ENCODE peak calls at places on chromosomes 6 and 20, in nine cellular contexts. X is lung, S is heart right ventricle, J is fibroblast of pulmonary artery, U is cardiac fibroblast, M is upper lobe of right lung, Z is ovary, Y is Panc1, Q is upper lobe of left lung. P is an unnamed sample.

GRCh38 chr6:154919806-154920205 is 75.3 kb upstream of the TIAM2 start:
- DNase-seq in J (no peak), Q (no peak), M (no peak), U (no peak), Z (no peak), X (no peak), Y (no peak), S (no peak), P (no peak)

GRCh38 chr6:55669133-55669532 is 90.1 kb upstream of the HMGCLL1 start:
- DNase-seq in J (no peak), Z (no peak), Q (no peak), Y (no peak), X (no peak), M (no peak), U (no peak), S (no peak), P (no peak)

GRCh38 chr6:28742668-28743270 is 181.0 kb downstream of the TRIM27 start:
- DNase-seq in Y (no peak), X (no peak), J (peak; percentile 38), Q (no peak), S (no peak), U (peak; percentile 42), M (no peak), Z (no peak), P (peak; percentile 43)

GRCh38 chr20:6768228-6769185 is 1.0 kb downstream of the BMP2 start:
- DNase-seq in S (peak; percentile 29), Y (no peak), Q (peak; percentile 29), U (peak; percentile 44), Z (peak; percentile 27), X (peak; percentile 32), J (peak; percentile 34), M (peak; percentile 72), P (peak; percentile 40)

GRCh38 chr6:39937686-39938333 is 3.5 kb upstream of the MOCS1 start:
- DNase-seq in Z (no peak), X (no peak), Q (no peak), U (no peak), Y (no peak), J (no peak), S (no peak), M (no peak), P (no peak)

GRCh38 chr6:105771313-105771970 is 314.7 kb upstream of the PRDM1 start:
- DNase-seq in U (no peak), S (no peak), Z (no peak), X (no peak), J (no peak), Y (no peak), M (no peak), Q (no peak), P (peak; percentile 20)

GRCh38 chr20:33584976-33585375 is 77.2 kb upstream of the C20orf144 start:
- DNase-seq in Y (no peak), J (no peak), S (no peak), X (no peak), M (no peak), Q (no peak), Z (no peak), U (no peak), P (peak; percentile 22)

GRCh38 chr6:168021581-168021980 is 24.1 kb downstream of the KIF25 start:
- DNase-seq in U (no peak), J (no peak), Y (no peak), X (no peak), Z (no peak), S (no peak), Q (no peak), M (no peak), P (no peak)

GRCh38 chr20:36152266-36152665 is 2.3 kb upstream of the EPB41L1 start:
- DNase-seq in U (peak; percentile 29), Y (no peak), Z (no peak), X (no peak), S (peak; percentile 70), Q (no peak), M (no peak), J (no peak), P (no peak)

GRCh38 chr20:56788041-56788670 is 159.1 kb downstream of the TFAP2C start:
- DNase-seq in X (peak; percentile 44), Y (peak; percentile 91), S (no peak), U (peak; percentile 98), J (peak; percentile 99), Q (peak; percentile 22), M (no peak), Z (no peak), P (peak; percentile 58)

GRCh38 chr6:105005446-105005845 is 48.5 kb downstream of the LIN28B start:
- DNase-seq in Z (no peak), M (no peak), U (no peak), S (no peak), J (no peak), Y (no peak), Q (no peak), X (no peak), P (no peak)

GRCh38 chr6:11392778-11393507 is 144.6 kb upstream of the TMEM170B start:
- DNase-seq in M (no peak), Y (no peak), Z (peak; percentile 20), U (no peak), Q (peak; percentile 49), X (no peak), J (peak; percentile 14), S (no peak), P (no peak)

GRCh38 chr20:1533059-1533458 is 24.4 kb downstream of the SIRPD start:
- DNase-seq in U (no peak), S (no peak), M (no peak), Q (no peak), J (no peak), X (no peak), Z (no peak), Y (no peak), P (peak; percentile 20)

GRCh38 chr6:20071998-20072397 is 140.3 kb downstream of the MBOAT1 start:
- DNase-seq in M (no peak), Y (no peak), U (no peak), X (no peak), Q (no peak), Z (no peak), S (no peak), J (no peak), P (no peak)

GRCh38 chr6:20070047-20070446 is 142.2 kb downstream of the MBOAT1 start:
- DNase-seq in Z (no peak), J (no peak), X (no peak), U (no peak), Q (no peak), S (no peak), Y (no peak), M (no peak), P (no peak)

DNA sequence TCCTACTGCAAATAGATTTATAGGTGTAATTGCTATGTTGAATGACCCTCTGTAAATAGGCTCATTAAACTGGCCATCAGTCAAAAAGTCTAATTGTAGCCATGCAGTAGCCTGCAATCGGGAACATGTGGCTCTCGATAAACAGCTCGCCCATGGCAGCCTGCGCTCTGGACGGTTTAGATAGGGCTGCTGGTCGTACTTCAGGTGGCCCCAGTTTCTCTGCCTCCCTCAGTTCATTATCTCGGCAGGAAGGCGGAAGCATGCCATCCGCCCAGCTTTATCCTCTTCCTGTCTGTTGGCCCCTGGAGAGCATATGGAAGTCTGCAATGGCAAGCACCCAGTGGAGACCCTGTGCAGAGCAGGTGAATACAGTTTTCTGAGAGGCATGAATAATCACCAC is 143.1 kb downstream of the MBOAT1 start:
- DNase-seq in Q (no peak), U (no peak), S (no peak), M (no peak), X (no peak), Y (no peak), J (no peak), Z (no peak), P (no peak)
- TF ChIP-seq CTCF in Q (no peak), U (no peak), S (no peak), M (no peak), X (no peak), Y (no peak), J (no peak), Z (no peak), P (no peak)

GRCh38 chr20:60257671-60258070 is 299.4 kb downstream of the CDH26 start:
- DNase-seq in S (no peak), U (no peak), X (no peak), J (no peak), M (no peak), Y (no peak), Z (no peak), Q (no peak), P (no peak)

GRCh38 chr20:60255426-60255825 is 297.2 kb downstream of the CDH26 start:
- DNase-seq in J (no peak), X (no peak), Y (no peak), S (no peak), U (no peak), Q (no peak), Z (no peak), M (no peak), P (no peak)

GRCh38 chr20:60255866-60256265 is 297.6 kb downstream of the CDH26 start:
- DNase-seq in X (no peak), M (no peak), U (no peak), Y (no peak), Z (no peak), S (no peak), J (no peak), Q (no peak), P (peak; percentile 29)

GRCh38 chr20:60256811-60257210 is 298.6 kb downstream of the CDH26 start:
- DNase-seq in M (no peak), Q (no peak), J (no peak), X (no peak), Z (no peak), U (no peak), Y (no peak), S (no peak), P (no peak)

DNA sequence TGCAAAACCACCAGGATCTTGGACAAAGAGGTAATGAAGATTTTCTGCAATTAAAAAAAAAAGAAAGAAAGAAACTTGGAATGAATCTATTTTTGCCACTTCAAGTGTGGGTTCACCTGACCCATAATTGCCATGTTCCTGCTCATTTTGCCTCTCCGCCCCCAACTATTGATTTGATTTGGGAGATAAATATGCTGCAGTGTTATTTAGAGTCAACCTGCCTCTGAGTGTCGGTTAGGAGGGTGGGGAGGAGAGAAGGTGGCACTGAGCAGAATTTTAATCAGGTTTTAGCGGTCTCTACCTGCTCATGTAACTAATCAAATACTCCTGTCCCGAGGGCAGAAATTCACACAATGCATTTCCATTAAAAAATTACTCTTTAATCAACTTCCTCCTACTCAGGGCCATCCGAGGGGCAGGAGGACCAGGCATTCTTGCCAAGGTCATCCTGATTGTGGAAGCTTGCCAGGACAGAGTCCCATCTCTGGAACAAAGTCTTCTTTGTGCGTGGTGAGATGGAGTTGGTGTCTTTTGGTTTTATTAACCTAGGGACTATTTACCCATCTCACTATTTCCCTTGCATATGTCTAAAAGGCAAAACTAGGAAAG is 300.1 kb downstream of the CDH26 start:
- DNase-seq in J (no peak), X (no peak), Z (no peak), M (no peak), U (no peak), Y (no peak), S (no peak), Q (no peak), P (no peak)
- H3K4me3 ChIP-seq in J (no peak overlapping the region), X (no peak overlapping the region), Z (no peak overlapping the region), M (no peak overlapping the region), U (no peak overlapping the region), Y (no peak overlapping the region), S (no peak overlapping the region), Q (no peak overlapping the region), P (no peak overlapping the region)

GRCh38 chr6:6927437-6928361 is 180.1 kb upstream of the RREB1 start:
- DNase-seq in Z (peak; percentile 36), Y (no peak), J (no peak), S (peak; percentile 52), X (peak; percentile 49), U (peak; percentile 3), Q (peak; percentile 58), M (peak; percentile 78), P (no peak)
- TF ChIP-seq CTCF in Z (no peak), Y (no peak), J (no peak), S (peak; percentile 46), X (no peak), U (no peak), Q (no peak), M (peak; percentile 29), P (no peak)

GRCh38 chr20:15789083-15789482 is 784.2 kb downstream of the KIF16B start:
- DNase-seq in X (no peak), M (no peak), J (no peak), U (no peak), Z (no peak), S (no peak), Y (no peak), Q (no peak), P (no peak)
- H3K4me3 ChIP-seq in X (no peak overlapping the region), M (no peak overlapping the region), J (no peak overlapping the region), U (no peak overlapping the region), Z (no peak overlapping the region), S (no peak overlapping the region), Y (no peak overlapping the region), Q (no peak overlapping the region), P (no peak overlapping the region)